ENCODE peak calls at places on chromosomes 12 and 14, in seven cellular contexts. One of them, this sample, is unnamed.

GRCh38 chr14:77105554-77105953 is 7.5 kb downstream of the CIPC start:
- DNase-seq in activated T-cell treated with anti-CD3 and anti-CD28 coated beads for 1 hour: no peak
- DNase-seq in heart left ventricle: no peak
- DNase-seq in DMS 273 treated with DMSO at 0.1 percent for 48 hours: no peak
- DNase-seq in pancreas: no peak
- DNase-seq in GM13977: no peak
- DNase-seq in stimulated activated CD4-positive, alpha-beta T cell treated with anti-CD3 and anti-CD28 coated beads, TNF-alpha, amount 100 ng/mL, for 1 hour: no peak
- DNase-seq in this sample: no peak

GRCh38 chr12:51672334-51672733 is 81.3 kb downstream of the SCN8A start:
- DNase-seq in stimulated activated CD4-positive, alpha-beta T cell treated with anti-CD3 and anti-CD28 coated beads, TNF-alpha, amount 100 ng/mL, for 1 hour: no peak
- DNase-seq in GM13977: no peak
- DNase-seq in activated T-cell treated with anti-CD3 and anti-CD28 coated beads for 1 hour: no peak
- DNase-seq in heart left ventricle: no peak
- DNase-seq in pancreas: no peak
- DNase-seq in DMS 273 treated with DMSO at 0.1 percent for 48 hours: no peak
- DNase-seq in this sample: no peak

GRCh38 chr12:124588689-124589318 is 21.4 kb upstream of the NCOR2 start:
- DNase-seq in stimulated activated CD4-positive, alpha-beta T cell treated with anti-CD3 and anti-CD28 coated beads, TNF-alpha, amount 100 ng/mL, for 1 hour: no peak
- DNase-seq in GM13977: no peak
- DNase-seq in heart left ventricle: peak
- DNase-seq in DMS 273 treated with DMSO at 0.1 percent for 48 hours: no peak
- DNase-seq in activated T-cell treated with anti-CD3 and anti-CD28 coated beads for 1 hour: peak
- DNase-seq in pancreas: no peak
- DNase-seq in this sample: no peak

GRCh38 chr12:46825526-46826414 is at the start of gene SLC38A4:
- DNase-seq in DMS 273 treated with DMSO at 0.1 percent for 48 hours: no peak
- DNase-seq in GM13977: no peak
- DNase-seq in stimulated activated CD4-positive, alpha-beta T cell treated with anti-CD3 and anti-CD28 coated beads, TNF-alpha, amount 100 ng/mL, for 1 hour: no peak
- DNase-seq in heart left ventricle: peak
- DNase-seq in activated T-cell treated with anti-CD3 and anti-CD28 coated beads for 1 hour: no peak
- DNase-seq in pancreas: peak
- DNase-seq in this sample: no peak

GRCh38 chr12:72256725-72257124 is 15.4 kb upstream of the TRHDE start:
- DNase-seq in activated T-cell treated with anti-CD3 and anti-CD28 coated beads for 1 hour: no peak
- DNase-seq in DMS 273 treated with DMSO at 0.1 percent for 48 hours: no peak
- DNase-seq in GM13977: no peak
- DNase-seq in pancreas: no peak
- DNase-seq in heart left ventricle: no peak
- DNase-seq in stimulated activated CD4-positive, alpha-beta T cell treated with anti-CD3 and anti-CD28 coated beads, TNF-alpha, amount 100 ng/mL, for 1 hour: no peak
- DNase-seq in this sample: no peak

GRCh38 chr14:99383457-99384428 is 96.9 kb downstream of the SETD3 start:
- DNase-seq in pancreas: no peak
- DNase-seq in DMS 273 treated with DMSO at 0.1 percent for 48 hours: no peak
- DNase-seq in stimulated activated CD4-positive, alpha-beta T cell treated with anti-CD3 and anti-CD28 coated beads, TNF-alpha, amount 100 ng/mL, for 1 hour: no peak
- DNase-seq in GM13977: no peak
- DNase-seq in heart left ventricle: no peak
- DNase-seq in activated T-cell treated with anti-CD3 and anti-CD28 coated beads for 1 hour: no peak
- DNase-seq in this sample: no peak

GRCh38 chr12:18683603-18684002 is 54.2 kb downstream of the PLCZ1 start:
- DNase-seq in activated T-cell treated with anti-CD3 and anti-CD28 coated beads for 1 hour: no peak
- DNase-seq in stimulated activated CD4-positive, alpha-beta T cell treated with anti-CD3 and anti-CD28 coated beads, TNF-alpha, amount 100 ng/mL, for 1 hour: no peak
- DNase-seq in pancreas: no peak
- DNase-seq in GM13977: no peak
- DNase-seq in DMS 273 treated with DMSO at 0.1 percent for 48 hours: no peak
- DNase-seq in heart left ventricle: no peak
- DNase-seq in this sample: no peak

GRCh38 chr14:100837812-100838170 is 11.9 kb downstream of the MEG3 start:
- DNase-seq in GM13977: no peak
- DNase-seq in heart left ventricle: no peak
- DNase-seq in DMS 273 treated with DMSO at 0.1 percent for 48 hours: no peak
- DNase-seq in stimulated activated CD4-positive, alpha-beta T cell treated with anti-CD3 and anti-CD28 coated beads, TNF-alpha, amount 100 ng/mL, for 1 hour: no peak
- DNase-seq in pancreas: no peak
- DNase-seq in activated T-cell treated with anti-CD3 and anti-CD28 coated beads for 1 hour: no peak
- DNase-seq in this sample: no peak

GRCh38 chr14:92579244-92579643 is 65.7 kb downstream of the RIN3 start:
- DNase-seq in heart left ventricle: no peak
- DNase-seq in DMS 273 treated with DMSO at 0.1 percent for 48 hours: no peak
- DNase-seq in activated T-cell treated with anti-CD3 and anti-CD28 coated beads for 1 hour: no peak
- DNase-seq in GM13977: no peak
- DNase-seq in stimulated activated CD4-positive, alpha-beta T cell treated with anti-CD3 and anti-CD28 coated beads, TNF-alpha, amount 100 ng/mL, for 1 hour: no peak
- DNase-seq in pancreas: no peak
- DNase-seq in this sample: no peak

GRCh38 chr12:13941258-13942249 is 39.8 kb downstream of the GRIN2B start:
- DNase-seq in GM13977: peak
- DNase-seq in DMS 273 treated with DMSO at 0.1 percent for 48 hours: no peak
- DNase-seq in activated T-cell treated with anti-CD3 and anti-CD28 coated beads for 1 hour: no peak
- DNase-seq in pancreas: peak
- DNase-seq in heart left ventricle: no peak
- DNase-seq in stimulated activated CD4-positive, alpha-beta T cell treated with anti-CD3 and anti-CD28 coated beads, TNF-alpha, amount 100 ng/mL, for 1 hour: no peak
- DNase-seq in this sample: peak

GRCh38 chr12:113057565-113058485 is 1.3 kb downstream of the DTX1 start:
- DNase-seq in DMS 273 treated with DMSO at 0.1 percent for 48 hours: no peak
- DNase-seq in heart left ventricle: no peak
- DNase-seq in GM13977: peak
- DNase-seq in pancreas: no peak
- DNase-seq in activated T-cell treated with anti-CD3 and anti-CD28 coated beads for 1 hour: no peak
- DNase-seq in stimulated activated CD4-positive, alpha-beta T cell treated with anti-CD3 and anti-CD28 coated beads, TNF-alpha, amount 100 ng/mL, for 1 hour: no peak
- DNase-seq in this sample: peak

GRCh38 chr14:54555651-54556050 is 11.3 kb upstream of the SAMD4A start:
- DNase-seq in pancreas: no peak
- DNase-seq in activated T-cell treated with anti-CD3 and anti-CD28 coated beads for 1 hour: no peak
- DNase-seq in stimulated activated CD4-positive, alpha-beta T cell treated with anti-CD3 and anti-CD28 coated beads, TNF-alpha, amount 100 ng/mL, for 1 hour: no peak
- DNase-seq in DMS 273 treated with DMSO at 0.1 percent for 48 hours: no peak
- DNase-seq in heart left ventricle: no peak
- DNase-seq in GM13977: no peak
- DNase-seq in this sample: no peak

GRCh38 chr14:69313176-69313575 is 53.2 kb downstream of the GALNT16 start:
- DNase-seq in DMS 273 treated with DMSO at 0.1 percent for 48 hours: no peak
- DNase-seq in heart left ventricle: peak
- DNase-seq in activated T-cell treated with anti-CD3 and anti-CD28 coated beads for 1 hour: no peak
- DNase-seq in GM13977: no peak
- DNase-seq in stimulated activated CD4-positive, alpha-beta T cell treated with anti-CD3 and anti-CD28 coated beads, TNF-alpha, amount 100 ng/mL, for 1 hour: no peak
- DNase-seq in pancreas: no peak
- DNase-seq in this sample: no peak

GRCh38 chr14:77638738-77639137 is 22.3 kb upstream of the SPTLC2 start:
- DNase-seq in activated T-cell treated with anti-CD3 and anti-CD28 coated beads for 1 hour: no peak
- DNase-seq in GM13977: no peak
- DNase-seq in pancreas: no peak
- DNase-seq in stimulated activated CD4-positive, alpha-beta T cell treated with anti-CD3 and anti-CD28 coated beads, TNF-alpha, amount 100 ng/mL, for 1 hour: no peak
- DNase-seq in heart left ventricle: no peak
- DNase-seq in DMS 273 treated with DMSO at 0.1 percent for 48 hours: no peak
- DNase-seq in this sample: no peak

GRCh38 chr14:73720636-73721035 is 6.5 kb upstream of the PNMA1 start:
- DNase-seq in activated T-cell treated with anti-CD3 and anti-CD28 coated beads for 1 hour: no peak
- DNase-seq in DMS 273 treated with DMSO at 0.1 percent for 48 hours: no peak
- DNase-seq in GM13977: no peak
- DNase-seq in pancreas: no peak
- DNase-seq in stimulated activated CD4-positive, alpha-beta T cell treated with anti-CD3 and anti-CD28 coated beads, TNF-alpha, amount 100 ng/mL, for 1 hour: no peak
- DNase-seq in heart left ventricle: no peak
- DNase-seq in this sample: no peak

GRCh38 chr14:100540926-100541620 is 46.1 kb downstream of the BEGAIN start:
- DNase-seq in heart left ventricle: no peak
- DNase-seq in pancreas: peak
- DNase-seq in stimulated activated CD4-positive, alpha-beta T cell treated with anti-CD3 and anti-CD28 coated beads, TNF-alpha, amount 100 ng/mL, for 1 hour: no peak
- DNase-seq in activated T-cell treated with anti-CD3 and anti-CD28 coated beads for 1 hour: no peak
- DNase-seq in DMS 273 treated with DMSO at 0.1 percent for 48 hours: no peak
- DNase-seq in GM13977: no peak
- DNase-seq in this sample: no peak

GRCh38 chr12:52228366-52228765 is 4.7 kb upstream of the KRT7 start:
- DNase-seq in heart left ventricle: no peak
- DNase-seq in activated T-cell treated with anti-CD3 and anti-CD28 coated beads for 1 hour: no peak
- DNase-seq in DMS 273 treated with DMSO at 0.1 percent for 48 hours: no peak
- DNase-seq in stimulated activated CD4-positive, alpha-beta T cell treated with anti-CD3 and anti-CD28 coated beads, TNF-alpha, amount 100 ng/mL, for 1 hour: no peak
- DNase-seq in GM13977: no peak
- DNase-seq in pancreas: no peak
- DNase-seq in this sample: no peak

GRCh38 chr12:49187184-49187583 is 1.7 kb downstream of the TUBA1A start:
- DNase-seq in pancreas: no peak
- DNase-seq in heart left ventricle: peak
- DNase-seq in DMS 273 treated with DMSO at 0.1 percent for 48 hours: peak
- DNase-seq in GM13977: no peak
- DNase-seq in stimulated activated CD4-positive, alpha-beta T cell treated with anti-CD3 and anti-CD28 coated beads, TNF-alpha, amount 100 ng/mL, for 1 hour: no peak
- DNase-seq in activated T-cell treated with anti-CD3 and anti-CD28 coated beads for 1 hour: no peak
- DNase-seq in this sample: no peak

GRCh38 chr12:102080842-102081241 is 19.1 kb upstream of the WASHC3 start:
- DNase-seq in GM13977: no peak
- DNase-seq in DMS 273 treated with DMSO at 0.1 percent for 48 hours: no peak
- DNase-seq in stimulated activated CD4-positive, alpha-beta T cell treated with anti-CD3 and anti-CD28 coated beads, TNF-alpha, amount 100 ng/mL, for 1 hour: no peak
- DNase-seq in heart left ventricle: no peak
- DNase-seq in pancreas: no peak
- DNase-seq in activated T-cell treated with anti-CD3 and anti-CD28 coated beads for 1 hour: no peak
- DNase-seq in this sample: no peak

GRCh38 chr12:75135021-75135420 is 74.6 kb downstream of the KCNC2 start:
- DNase-seq in activated T-cell treated with anti-CD3 and anti-CD28 coated beads for 1 hour: no peak
- DNase-seq in DMS 273 treated with DMSO at 0.1 percent for 48 hours: no peak
- DNase-seq in heart left ventricle: no peak
- DNase-seq in pancreas: no peak
- DNase-seq in stimulated activated CD4-positive, alpha-beta T cell treated with anti-CD3 and anti-CD28 coated beads, TNF-alpha, amount 100 ng/mL, for 1 hour: no peak
- DNase-seq in GM13977: no peak
- DNase-seq in this sample: no peak

GRCh38 chr12:30928356-30929264 is 2.1 kb downstream of the TSPAN11 start:
- DNase-seq in DMS 273 treated with DMSO at 0.1 percent for 48 hours: no peak
- DNase-seq in GM13977: no peak
- DNase-seq in stimulated activated CD4-positive, alpha-beta T cell treated with anti-CD3 and anti-CD28 coated beads, TNF-alpha, amount 100 ng/mL, for 1 hour: no peak
- DNase-seq in heart left ventricle: peak
- DNase-seq in pancreas: no peak
- DNase-seq in activated T-cell treated with anti-CD3 and anti-CD28 coated beads for 1 hour: no peak
- DNase-seq in this sample: no peak

GRCh38 chr14:46717211-46717610 is 65.6 kb upstream of the RPL10L start:
- DNase-seq in pancreas: no peak
- DNase-seq in GM13977: no peak
- DNase-seq in heart left ventricle: no peak
- DNase-seq in activated T-cell treated with anti-CD3 and anti-CD28 coated beads for 1 hour: no peak
- DNase-seq in DMS 273 treated with DMSO at 0.1 percent for 48 hours: no peak
- DNase-seq in stimulated activated CD4-positive, alpha-beta T cell treated with anti-CD3 and anti-CD28 coated beads, TNF-alpha, amount 100 ng/mL, for 1 hour: no peak
- DNase-seq in this sample: no peak

GRCh38 chr12:122819209-122819805 is 15.9 kb upstream of the HIP1R start:
- DNase-seq in heart left ventricle: no peak
- DNase-seq in GM13977: no peak
- DNase-seq in DMS 273 treated with DMSO at 0.1 percent for 48 hours: peak
- DNase-seq in activated T-cell treated with anti-CD3 and anti-CD28 coated beads for 1 hour: no peak
- DNase-seq in stimulated activated CD4-positive, alpha-beta T cell treated with anti-CD3 and anti-CD28 coated beads, TNF-alpha, amount 100 ng/mL, for 1 hour: no peak
- DNase-seq in pancreas: no peak
- DNase-seq in this sample: no peak